ENCODE peak calls at places on chromosome 16, in seven cellular contexts. One of them, this sample, is unnamed. For H3K36me3, the result is how much of the 10 kb centered on the place peaks cover.

GRCh38 chr16:86492961-86493639 is 17.2 kb upstream of the FOXF1 start:
- DNase-seq in mammary epithelial cell: no peak
- DNase-seq in mesenchymal stem cell: peak
- DNase-seq in left lung: no peak
- DNase-seq in naive thymus-derived CD4-positive, alpha-beta T cell: no peak
- DNase-seq in effector memory CD4-positive, alpha-beta T cell: no peak
- DNase-seq in pancreas: no peak
- DNase-seq in this sample: no peak

GRCh38 chr16:1101133-1101532 is 5.1 kb upstream of the C1QTNF8 start:
- DNase-seq in pancreas: no peak
- DNase-seq in mesenchymal stem cell: no peak
- DNase-seq in left lung: no peak
- DNase-seq in effector memory CD4-positive, alpha-beta T cell: no peak
- DNase-seq in mammary epithelial cell: no peak
- DNase-seq in naive thymus-derived CD4-positive, alpha-beta T cell: no peak
- DNase-seq in this sample: no peak

GRCh38 chr16:306911-307370 is 24.0 kb downstream of the PDIA2 start:
- DNase-seq in effector memory CD4-positive, alpha-beta T cell: no peak
- DNase-seq in mammary epithelial cell: no peak
- DNase-seq in mesenchymal stem cell: no peak
- DNase-seq in left lung: no peak
- DNase-seq in naive thymus-derived CD4-positive, alpha-beta T cell: no peak
- DNase-seq in pancreas: no peak
- DNase-seq in this sample: no peak

GRCh38 chr16:58634265-58634802 is 4.7 kb upstream of the CNOT1 start:
- DNase-seq in mesenchymal stem cell: no peak
- DNase-seq in pancreas: no peak
- DNase-seq in left lung: no peak
- DNase-seq in naive thymus-derived CD4-positive, alpha-beta T cell: no peak
- DNase-seq in effector memory CD4-positive, alpha-beta T cell: no peak
- DNase-seq in mammary epithelial cell: no peak
- DNase-seq in this sample: no peak

GRCh38 chr16:17635183-17635582 is 164.4 kb upstream of the XYLT1 start:
- DNase-seq in left lung: no peak
- DNase-seq in mesenchymal stem cell: no peak
- DNase-seq in pancreas: no peak
- DNase-seq in naive thymus-derived CD4-positive, alpha-beta T cell: no peak
- DNase-seq in mammary epithelial cell: no peak
- DNase-seq in effector memory CD4-positive, alpha-beta T cell: no peak
- DNase-seq in this sample: no peak

GRCh38 chr16:88375236-88376052 is 7.3 kb upstream of the ZNF469 start:
- DNase-seq in naive thymus-derived CD4-positive, alpha-beta T cell: no peak
- DNase-seq in mammary epithelial cell: no peak
- DNase-seq in pancreas: peak
- DNase-seq in effector memory CD4-positive, alpha-beta T cell: no peak
- DNase-seq in mesenchymal stem cell: no peak
- DNase-seq in left lung: peak
- DNase-seq in this sample: no peak

GRCh38 chr16:61897657-61898056 is 138.6 kb downstream of the CDH8 start:
- DNase-seq in effector memory CD4-positive, alpha-beta T cell: no peak
- DNase-seq in naive thymus-derived CD4-positive, alpha-beta T cell: no peak
- DNase-seq in left lung: no peak
- DNase-seq in mesenchymal stem cell: no peak
- DNase-seq in pancreas: no peak
- DNase-seq in mammary epithelial cell: no peak
- DNase-seq in this sample: no peak

GRCh38 chr16:47069291-47069690 is 74.5 kb downstream of the NETO2 start:
- DNase-seq in mesenchymal stem cell: no peak
- DNase-seq in left lung: no peak
- DNase-seq in naive thymus-derived CD4-positive, alpha-beta T cell: no peak
- DNase-seq in mammary epithelial cell: no peak
- DNase-seq in pancreas: no peak
- DNase-seq in effector memory CD4-positive, alpha-beta T cell: no peak
- DNase-seq in this sample: no peak

GRCh38 chr16:53743149-53743566 is 39.2 kb downstream of the FTO start:
- DNase-seq in mesenchymal stem cell: peak
- DNase-seq in left lung: no peak
- DNase-seq in effector memory CD4-positive, alpha-beta T cell: no peak
- DNase-seq in naive thymus-derived CD4-positive, alpha-beta T cell: peak
- DNase-seq in mammary epithelial cell: peak
- DNase-seq in pancreas: no peak
- DNase-seq in this sample: peak

GRCh38 chr16:75072239-75072947 is 44.2 kb downstream of the LDHD start:
- DNase-seq in mesenchymal stem cell: no peak
- DNase-seq in effector memory CD4-positive, alpha-beta T cell: no peak
- DNase-seq in mammary epithelial cell: no peak
- DNase-seq in naive thymus-derived CD4-positive, alpha-beta T cell: no peak
- DNase-seq in left lung: no peak
- DNase-seq in pancreas: no peak
- DNase-seq in this sample: no peak

GRCh38 chr16:12436201-12436657 is 367.5 kb downstream of the CPPED1 start:
- DNase-seq in left lung: no peak
- DNase-seq in mammary epithelial cell: no peak
- DNase-seq in effector memory CD4-positive, alpha-beta T cell: no peak
- DNase-seq in naive thymus-derived CD4-positive, alpha-beta T cell: no peak
- DNase-seq in mesenchymal stem cell: no peak
- DNase-seq in pancreas: no peak
- DNase-seq in this sample: no peak

GRCh38 chr16:12437761-12438440 is 365.8 kb downstream of the CPPED1 start:
- DNase-seq in naive thymus-derived CD4-positive, alpha-beta T cell: no peak
- DNase-seq in left lung: no peak
- DNase-seq in pancreas: no peak
- DNase-seq in mammary epithelial cell: no peak
- DNase-seq in mesenchymal stem cell: no peak
- DNase-seq in effector memory CD4-positive, alpha-beta T cell: no peak
- DNase-seq in this sample: no peak

GRCh38 chr16:12439443-12440232 is 364.0 kb downstream of the CPPED1 start:
- DNase-seq in mesenchymal stem cell: no peak
- DNase-seq in mammary epithelial cell: no peak
- DNase-seq in naive thymus-derived CD4-positive, alpha-beta T cell: no peak
- DNase-seq in effector memory CD4-positive, alpha-beta T cell: no peak
- DNase-seq in pancreas: no peak
- DNase-seq in left lung: no peak
- DNase-seq in this sample: no peak

GRCh38 chr16:12435730-12436129 is 368.0 kb downstream of the CPPED1 start:
- DNase-seq in mesenchymal stem cell: no peak
- DNase-seq in naive thymus-derived CD4-positive, alpha-beta T cell: no peak
- DNase-seq in left lung: no peak
- DNase-seq in pancreas: no peak
- DNase-seq in effector memory CD4-positive, alpha-beta T cell: no peak
- DNase-seq in mammary epithelial cell: no peak
- DNase-seq in this sample: no peak

GRCh38 chr16:12440233-12440530 is 363.5 kb downstream of the CPPED1 start:
- DNase-seq in pancreas: no peak
- DNase-seq in left lung: no peak
- DNase-seq in effector memory CD4-positive, alpha-beta T cell: no peak
- DNase-seq in mammary epithelial cell: no peak
- DNase-seq in mesenchymal stem cell: no peak
- DNase-seq in naive thymus-derived CD4-positive, alpha-beta T cell: no peak
- DNase-seq in this sample: peak
- H3K36me3 ChIP-seq in pancreas: under half
- H3K36me3 ChIP-seq in left lung: under half
- H3K36me3 ChIP-seq in effector memory CD4-positive, alpha-beta T cell: under half
- H3K36me3 ChIP-seq in mammary epithelial cell: under half
- H3K36me3 ChIP-seq in mesenchymal stem cell: under half
- H3K36me3 ChIP-seq in naive thymus-derived CD4-positive, alpha-beta T cell: under half
- H3K36me3 ChIP-seq in this sample: under half

DNA sequence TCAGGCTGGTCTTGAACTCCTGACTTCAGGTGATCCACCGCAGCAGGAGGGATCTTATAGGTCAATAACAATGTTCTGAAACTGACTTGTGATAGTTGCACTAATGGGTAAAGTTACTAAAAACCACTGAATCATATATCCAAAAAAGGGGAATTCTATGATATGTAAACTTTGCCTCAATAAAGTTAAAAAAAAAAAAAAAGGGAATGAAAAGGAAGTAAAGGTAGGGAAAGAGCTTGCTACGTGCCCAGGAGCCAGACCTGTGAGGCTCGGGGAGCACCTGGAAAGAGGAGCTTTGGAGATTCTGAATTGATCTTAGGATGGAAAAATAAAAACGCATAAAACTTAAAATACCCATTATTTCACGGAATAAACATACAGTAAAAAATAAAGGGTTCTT is 20.8 kb upstream of the TRAP1 start:
- DNase-seq in pancreas: no peak
- DNase-seq in naive thymus-derived CD4-positive, alpha-beta T cell: no peak
- DNase-seq in effector memory CD4-positive, alpha-beta T cell: no peak
- DNase-seq in mesenchymal stem cell: no peak
- DNase-seq in mammary epithelial cell: no peak
- DNase-seq in left lung: no peak
- DNase-seq in this sample: no peak
- H3K36me3 ChIP-seq in pancreas: under half
- H3K36me3 ChIP-seq in naive thymus-derived CD4-positive, alpha-beta T cell: half or more
- H3K36me3 ChIP-seq in effector memory CD4-positive, alpha-beta T cell: half or more
- H3K36me3 ChIP-seq in mesenchymal stem cell: half or more
- H3K36me3 ChIP-seq in mammary epithelial cell: under half
- H3K36me3 ChIP-seq in left lung: half or more
- H3K36me3 ChIP-seq in this sample: half or more

DNA sequence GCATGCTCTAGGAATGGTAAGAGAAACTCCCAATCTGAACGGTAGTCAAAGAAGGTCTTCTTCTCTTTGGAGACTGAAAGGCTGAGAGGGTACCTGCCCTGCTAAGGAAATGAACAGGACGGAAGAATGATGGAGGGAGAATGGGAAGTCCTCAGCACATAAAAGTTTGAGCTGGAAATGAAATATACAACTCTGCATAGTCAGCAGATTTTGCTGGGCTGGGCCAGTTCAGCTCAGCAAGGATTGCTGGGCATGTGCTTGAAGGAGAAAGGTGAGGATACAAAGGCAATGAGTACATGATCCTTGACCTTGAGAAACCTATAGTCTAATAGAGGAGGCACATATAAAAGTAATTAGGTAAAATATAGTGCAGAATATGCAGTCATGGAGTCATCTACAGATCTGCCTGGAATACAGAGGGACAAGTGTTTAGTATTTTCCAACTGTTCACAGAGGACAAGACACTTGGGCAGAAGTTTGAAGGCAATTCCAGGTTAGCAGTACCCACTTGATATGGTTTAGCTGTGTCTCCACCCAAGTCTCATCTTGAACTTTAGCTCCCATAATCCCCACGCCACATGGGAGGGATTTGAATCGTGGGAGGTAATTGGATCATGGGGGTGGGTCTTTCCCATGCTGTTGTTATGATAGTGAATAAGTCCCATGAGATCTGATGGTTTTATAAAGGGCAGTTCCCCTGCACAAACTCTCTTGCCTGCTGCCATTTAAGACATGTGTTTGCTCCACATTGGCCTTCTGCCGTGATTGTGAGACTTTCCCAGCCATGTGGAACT is 669.1 kb downstream of the MAF start:
- DNase-seq in naive thymus-derived CD4-positive, alpha-beta T cell: no peak
- DNase-seq in pancreas: no peak
- DNase-seq in left lung: no peak
- DNase-seq in mammary epithelial cell: no peak
- DNase-seq in mesenchymal stem cell: no peak
- DNase-seq in effector memory CD4-positive, alpha-beta T cell: no peak
- DNase-seq in this sample: no peak
- H3K36me3 ChIP-seq in naive thymus-derived CD4-positive, alpha-beta T cell: under half
- H3K36me3 ChIP-seq in pancreas: under half
- H3K36me3 ChIP-seq in left lung: under half
- H3K36me3 ChIP-seq in mammary epithelial cell: under half
- H3K36me3 ChIP-seq in mesenchymal stem cell: under half
- H3K36me3 ChIP-seq in effector memory CD4-positive, alpha-beta T cell: under half
- H3K36me3 ChIP-seq in this sample: under half

GRCh38 chr16:2767891-2768290 is 9.2 kb downstream of the ELOB start:
- DNase-seq in naive thymus-derived CD4-positive, alpha-beta T cell: no peak
- DNase-seq in mesenchymal stem cell: no peak
- DNase-seq in effector memory CD4-positive, alpha-beta T cell: no peak
- DNase-seq in left lung: no peak
- DNase-seq in mammary epithelial cell: peak
- DNase-seq in pancreas: peak
- DNase-seq in this sample: no peak
- H3K36me3 ChIP-seq in naive thymus-derived CD4-positive, alpha-beta T cell: half or more
- H3K36me3 ChIP-seq in mesenchymal stem cell: half or more
- H3K36me3 ChIP-seq in effector memory CD4-positive, alpha-beta T cell: half or more
- H3K36me3 ChIP-seq in left lung: half or more
- H3K36me3 ChIP-seq in mammary epithelial cell: half or more
- H3K36me3 ChIP-seq in pancreas: half or more
- H3K36me3 ChIP-seq in this sample: half or more

GRCh38 chr16:23479138-23479537 is 26.1 kb upstream of the COG7 start:
- DNase-seq in pancreas: peak
- DNase-seq in effector memory CD4-positive, alpha-beta T cell: no peak
- DNase-seq in mammary epithelial cell: no peak
- DNase-seq in mesenchymal stem cell: no peak
- DNase-seq in left lung: no peak
- DNase-seq in naive thymus-derived CD4-positive, alpha-beta T cell: no peak
- DNase-seq in this sample: no peak
- H3K36me3 ChIP-seq in pancreas: half or more
- H3K36me3 ChIP-seq in effector memory CD4-positive, alpha-beta T cell: half or more
- H3K36me3 ChIP-seq in mammary epithelial cell: under half
- H3K36me3 ChIP-seq in mesenchymal stem cell: half or more
- H3K36me3 ChIP-seq in left lung: half or more
- H3K36me3 ChIP-seq in naive thymus-derived CD4-positive, alpha-beta T cell: half or more
- H3K36me3 ChIP-seq in this sample: under half

GRCh38 chr16:4874686-4875085 is 27.4 kb downstream of the UBN1 start:
- DNase-seq in effector memory CD4-positive, alpha-beta T cell: no peak
- DNase-seq in pancreas: no peak
- DNase-seq in naive thymus-derived CD4-positive, alpha-beta T cell: no peak
- DNase-seq in left lung: no peak
- DNase-seq in mammary epithelial cell: no peak
- DNase-seq in mesenchymal stem cell: no peak
- DNase-seq in this sample: no peak

GRCh38 chr16:4879049-4879448 is 31.8 kb downstream of the UBN1 start:
- DNase-seq in left lung: no peak
- DNase-seq in pancreas: no peak
- DNase-seq in mammary epithelial cell: peak
- DNase-seq in effector memory CD4-positive, alpha-beta T cell: no peak
- DNase-seq in mesenchymal stem cell: no peak
- DNase-seq in naive thymus-derived CD4-positive, alpha-beta T cell: no peak
- DNase-seq in this sample: no peak

GRCh38 chr16:4877298-4877685 is 30.0 kb downstream of the UBN1 start:
- DNase-seq in pancreas: no peak
- DNase-seq in left lung: no peak
- DNase-seq in mammary epithelial cell: no peak
- DNase-seq in effector memory CD4-positive, alpha-beta T cell: no peak
- DNase-seq in naive thymus-derived CD4-positive, alpha-beta T cell: no peak
- DNase-seq in mesenchymal stem cell: no peak
- DNase-seq in this sample: no peak

GRCh38 chr16:4880006-4880580 is 32.8 kb downstream of the UBN1 start:
- DNase-seq in mammary epithelial cell: no peak
- DNase-seq in effector memory CD4-positive, alpha-beta T cell: no peak
- DNase-seq in left lung: no peak
- DNase-seq in naive thymus-derived CD4-positive, alpha-beta T cell: no peak
- DNase-seq in mesenchymal stem cell: no peak
- DNase-seq in pancreas: peak
- DNase-seq in this sample: no peak

DNA sequence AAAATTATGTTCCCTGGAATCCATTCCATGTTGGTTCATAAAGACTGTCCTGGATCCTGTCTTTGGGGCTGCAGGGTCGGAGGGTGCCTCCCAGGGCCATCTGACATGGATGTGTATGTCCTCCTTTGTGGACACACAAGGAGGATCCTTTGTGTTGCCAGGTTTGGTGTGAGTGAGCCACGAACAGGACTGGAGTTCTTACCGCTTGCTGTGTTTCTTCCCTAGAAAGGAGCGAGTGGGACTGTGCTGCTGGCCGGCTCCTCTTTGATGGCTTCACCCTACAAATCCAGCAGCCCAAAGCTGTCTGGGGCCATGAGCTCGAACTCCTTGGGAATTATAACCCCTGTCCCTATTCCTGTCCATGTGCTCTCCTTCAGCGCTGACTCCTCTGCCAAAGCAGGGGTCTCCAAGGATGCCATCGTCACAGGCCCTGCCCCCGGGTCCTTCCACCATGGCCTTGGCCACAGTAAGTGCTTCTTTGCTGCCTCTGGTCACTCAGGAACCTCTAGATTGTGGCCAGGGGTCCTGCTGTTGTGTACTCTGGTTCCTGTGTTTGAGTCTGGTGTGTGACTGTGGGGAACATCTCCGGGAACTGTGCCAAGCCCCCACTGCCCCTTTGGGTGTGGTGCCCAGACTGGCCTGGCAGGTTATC is 29.5 kb downstream of the UBN1 start:
- DNase-seq in mesenchymal stem cell: no peak
- DNase-seq in naive thymus-derived CD4-positive, alpha-beta T cell: no peak
- DNase-seq in mammary epithelial cell: no peak
- DNase-seq in pancreas: no peak
- DNase-seq in effector memory CD4-positive, alpha-beta T cell: no peak
- DNase-seq in left lung: no peak
- DNase-seq in this sample: no peak
- H3K36me3 ChIP-seq in mesenchymal stem cell: half or more
- H3K36me3 ChIP-seq in naive thymus-derived CD4-positive, alpha-beta T cell: half or more
- H3K36me3 ChIP-seq in mammary epithelial cell: half or more
- H3K36me3 ChIP-seq in pancreas: under half
- H3K36me3 ChIP-seq in effector memory CD4-positive, alpha-beta T cell: half or more
- H3K36me3 ChIP-seq in left lung: half or more
- H3K36me3 ChIP-seq in this sample: under half

This sample was measured in fibroblast of lung.